ENCODE peak calls at places on chromosome 1, in four cellular contexts. U, V, M and J are unnamed samples.

GRCh38 chr1:75514270-75514669 is 96.6 kb downstream of the SLC44A5 start:
- DNase-seq in U (no peak), V (no peak), M (no peak), J (no peak)

GRCh38 chr1:26574690-26575349 is 45.3 kb downstream of the RPS6KA1 start:
- DNase-seq in U (peak), V (no peak), M (no peak), J (no peak)

GRCh38 chr1:201686709-201687455 is 142.1 kb upstream of the IPO9 start:
- DNase-seq in U (no peak), V (no peak), M (no peak), J (no peak)

GRCh38 chr1:89945852-89946476 is 48.9 kb upstream of the ZNF326 start:
- DNase-seq in U (no peak), V (no peak), M (no peak), J (no peak)

GRCh38 chr1:19866758-19867157 is 15.4 kb upstream of the OTUD3 start:
- DNase-seq in U (peak), V (peak), M (no peak), J (no peak)

GRCh38 chr1:206555473-206555935 is 48.2 kb downstream of the RASSF5 start:
- DNase-seq in U (no peak), V (peak), M (no peak), J (no peak)

GRCh38 chr1:20359451-20360330 is 69.0 kb downstream of the VWA5B1 start:
- DNase-seq in U (no peak), V (no peak), M (no peak), J (no peak)

GRCh38 chr1:47932744-47933143 is 64.4 kb downstream of the TRABD2B start:
- DNase-seq in U (no peak), V (no peak), M (no peak), J (no peak)

GRCh38 chr1:63205776-63206175 is 116.6 kb upstream of the FOXD3 start:
- DNase-seq in U (no peak), V (no peak), M (no peak), J (no peak)

GRCh38 chr1:70017770-70018169 is 187.6 kb downstream of the LRRC40 start:
- DNase-seq in U (no peak), V (no peak), M (no peak), J (no peak)

GRCh38 chr1:175203570-175203969 is 11.0 kb upstream of the KIAA0040 start:
- DNase-seq in U (no peak), V (no peak), M (no peak), J (no peak)

GRCh38 chr1:201348211-201348566 is 29.3 kb downstream of the TNNT2 start:
- DNase-seq in U (peak), V (peak), M (no peak), J (peak)

GRCh38 chr1:205998457-205999241 is 4.5 kb downstream of the RAB7B start:
- DNase-seq in U (no peak), V (no peak), M (no peak), J (no peak)

DNA sequence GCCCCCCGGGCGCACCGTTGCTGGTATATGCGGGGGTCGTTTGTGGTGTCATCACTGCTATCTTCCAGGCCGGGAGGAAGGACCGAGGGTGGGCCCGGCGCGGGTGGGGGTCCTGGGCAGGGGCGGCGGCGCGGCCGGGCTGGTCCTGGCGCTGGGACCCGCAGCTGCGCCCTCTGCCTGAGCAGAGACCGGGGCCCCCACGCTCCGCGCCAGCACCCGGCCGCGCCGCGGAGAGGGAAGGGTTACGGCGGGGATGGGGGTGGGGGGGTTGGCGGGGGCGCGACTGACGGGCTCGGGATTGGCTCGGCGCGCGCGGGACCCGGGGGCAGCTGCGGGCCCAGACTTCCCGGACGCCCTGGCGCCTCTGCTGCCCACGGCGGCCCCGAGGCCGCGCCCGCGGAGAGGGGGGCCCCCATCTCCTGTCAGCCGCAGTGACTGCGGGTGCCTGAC is 13.8 kb upstream of the SAMD11 start:
- DNase-seq in U (no peak), V (no peak), M (no peak), J (no peak)
- H3K4me3 ChIP-seq in U (no peak), V (no peak), M (no peak), J (no peak)

GRCh38 chr1:171313319-171313834 is 606 bp upstream of the FMO4 start:
- DNase-seq in U (no peak), V (no peak), M (no peak), J (no peak)
- H3K4me3 ChIP-seq in U (no peak), V (no peak), M (no peak), J (no peak)

DNA sequence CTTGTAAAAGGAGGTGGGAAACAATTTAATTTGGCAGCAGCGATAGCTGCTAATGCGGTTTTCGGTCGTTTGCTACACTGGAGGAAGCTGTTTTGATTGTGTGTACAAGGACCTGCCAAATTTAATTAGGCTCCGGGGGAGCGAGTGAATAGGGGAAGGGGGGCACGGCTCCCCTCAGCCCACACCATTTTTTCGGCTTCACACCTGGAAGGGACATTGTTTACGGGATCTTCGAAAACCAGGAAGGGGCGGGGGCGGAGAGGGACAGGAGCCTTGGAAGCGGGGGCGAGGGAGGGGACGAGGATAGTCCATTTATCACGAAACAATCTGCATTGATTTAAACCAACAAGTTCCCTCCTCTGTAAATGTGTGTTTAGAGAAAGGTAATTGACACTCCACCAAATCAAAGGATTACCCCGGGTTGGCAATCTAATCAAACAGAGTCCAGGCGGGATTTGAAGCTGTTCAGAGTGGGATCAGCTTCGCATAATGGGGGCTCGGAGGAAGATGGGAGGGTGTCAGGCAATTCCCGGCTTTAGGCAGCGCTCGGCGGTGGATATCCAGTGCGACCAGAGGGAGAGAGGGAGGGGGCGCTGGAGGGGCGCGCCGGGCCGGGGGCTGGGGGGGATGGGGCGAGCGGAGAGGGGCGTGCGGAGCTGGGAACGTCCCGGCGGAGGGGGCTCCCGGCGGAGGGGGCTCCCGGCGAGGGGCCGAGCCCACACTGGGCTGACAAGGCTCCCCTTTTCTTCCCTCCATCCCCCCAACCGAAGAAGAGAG is 9.8 kb downstream of the PAX7 start:
- DNase-seq in U (no peak), V (no peak), M (no peak), J (no peak)
- H3K4me3 ChIP-seq in U (no peak), V (no peak), M (no peak), J (no peak)

DNA sequence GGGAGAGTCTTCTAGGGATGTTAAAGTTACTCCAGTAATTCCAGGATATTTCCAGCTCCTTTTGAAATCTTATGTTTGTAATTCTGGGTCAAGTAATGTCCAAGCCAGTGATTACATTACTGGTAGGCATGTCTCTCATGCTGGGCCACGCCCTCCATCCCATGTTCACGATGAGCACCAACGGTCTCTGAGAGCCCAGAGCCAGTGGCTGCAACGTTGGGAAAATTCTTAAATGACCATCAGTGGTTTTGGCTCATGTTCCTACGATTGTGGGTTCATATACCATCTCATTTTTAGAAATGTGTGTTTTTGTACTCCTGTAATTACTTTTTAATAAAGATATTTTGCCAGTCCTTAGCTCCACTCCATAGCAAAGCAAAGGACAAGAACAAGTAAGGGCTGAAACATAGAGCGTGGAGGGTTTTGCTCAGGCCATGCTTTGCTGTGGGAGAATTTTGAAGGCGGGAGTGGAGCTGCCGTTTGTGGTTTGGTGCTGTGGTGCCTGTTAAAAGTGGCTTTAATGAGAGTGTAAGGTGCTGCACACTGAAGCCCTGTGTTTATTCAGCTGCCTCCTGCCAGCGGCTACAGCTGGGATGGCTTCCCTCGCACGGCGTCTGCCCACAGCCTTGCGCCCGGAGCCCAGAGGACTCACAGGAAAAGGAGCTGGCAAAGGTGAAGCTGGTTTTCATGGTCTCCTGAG is 28.9 kb downstream of the VANGL1 start:
- DNase-seq in U (no peak), V (no peak), M (no peak), J (no peak)
- H3K4me3 ChIP-seq in U (no peak), V (no peak), M (no peak), J (no peak)

DNA sequence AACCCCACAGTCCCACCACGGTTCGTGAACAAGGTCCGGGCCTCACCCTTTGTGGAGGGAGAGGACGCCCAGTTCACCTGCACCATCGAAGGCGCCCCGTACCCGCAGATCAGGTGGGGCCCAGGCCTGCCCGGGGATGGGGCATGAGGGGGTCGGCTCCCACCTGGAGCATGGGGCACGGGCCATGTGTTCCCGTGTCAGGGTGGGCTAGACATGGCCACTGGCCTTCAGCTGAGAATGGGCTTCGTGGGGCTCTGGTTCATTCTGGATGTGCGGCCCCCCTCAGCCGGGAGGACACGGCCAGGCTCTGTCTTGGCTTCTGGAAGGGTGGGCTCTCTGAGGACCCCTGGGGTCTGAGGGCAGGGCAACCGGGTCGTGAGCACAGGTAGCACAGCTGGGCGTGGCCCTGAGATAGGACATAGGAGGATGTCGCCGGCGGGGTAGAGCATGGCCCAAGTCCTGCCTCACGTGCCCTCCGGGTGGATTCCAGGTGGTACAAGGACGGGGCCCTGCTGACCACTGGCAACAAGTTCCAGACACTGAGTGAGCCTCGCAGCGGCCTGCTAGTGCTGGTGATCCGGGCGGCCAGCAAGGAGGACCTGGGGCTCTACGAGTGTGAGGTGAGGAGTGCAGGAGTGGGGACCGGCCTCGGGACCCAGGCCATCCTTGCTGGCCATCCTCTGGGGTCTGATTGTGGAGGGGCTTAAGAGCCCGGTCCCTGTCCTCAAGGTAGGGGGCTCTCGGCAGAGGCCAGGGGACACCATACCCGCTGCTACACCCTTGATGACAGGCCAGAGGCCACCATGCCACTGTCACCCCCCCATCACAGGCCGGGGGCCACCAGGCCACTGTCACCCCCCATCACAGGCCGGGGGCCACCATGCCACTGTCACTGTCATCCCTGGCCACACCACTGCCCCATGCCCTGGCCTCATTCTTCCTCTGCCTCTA is 55.5 kb downstream of the TRIM11 start:
- DNase-seq in U (no peak), V (no peak), M (no peak), J (no peak)
- H3K4me3 ChIP-seq in U (no peak), V (no peak), M (no peak), J (no peak)

DNA sequence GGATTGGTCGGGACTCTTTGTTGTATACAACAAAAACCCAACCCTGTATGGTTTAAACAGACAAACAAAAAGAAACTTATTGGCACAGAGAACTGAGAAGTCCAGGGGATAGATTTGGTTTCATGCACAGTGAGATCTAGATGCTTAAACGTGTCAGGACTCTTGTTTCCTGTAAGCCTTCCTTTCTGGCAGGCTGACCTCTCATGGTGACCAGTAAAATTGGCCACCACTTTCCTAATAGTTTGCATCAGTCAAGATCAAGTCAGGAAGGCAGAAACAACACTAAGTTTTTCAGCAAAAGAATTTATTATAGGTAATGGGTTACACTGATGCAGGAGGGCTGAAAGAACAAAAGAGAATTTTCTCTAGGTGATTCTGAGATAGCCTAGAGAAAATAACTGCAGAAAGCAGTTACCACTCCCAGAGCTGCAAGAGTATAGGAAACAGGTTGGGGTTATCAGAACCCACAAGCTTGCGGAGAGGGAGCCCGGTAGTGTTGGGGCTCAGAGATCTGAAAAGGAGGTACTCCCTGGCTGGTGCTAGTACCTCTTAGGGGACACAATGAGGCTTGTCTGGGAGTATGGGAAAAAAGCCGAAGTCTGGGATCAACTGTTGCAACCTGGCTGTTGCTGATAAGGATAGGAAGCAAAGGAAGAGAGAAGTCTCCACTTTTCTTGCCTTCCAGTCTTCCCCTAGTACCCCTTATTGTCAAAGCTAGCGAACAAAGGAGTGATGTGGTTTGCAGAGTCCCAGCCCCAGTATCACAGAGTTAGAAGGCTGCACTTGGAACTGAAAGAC is 21.4 kb downstream of the CITED4 start:
- DNase-seq in U (no peak), V (no peak), M (no peak), J (no peak)
- H3K4me3 ChIP-seq in U (no peak), V (no peak), M (no peak), J (no peak)